ENCODE peak calls at places on chromosomes 7 and 10, in nine cellular contexts. V is prostate gland; T is stimulated activated effector memory CD8-positive, alpha-beta T cell treated with anti-CD3 and anti-CD28 coated beads, Interleukin-12 subunit alpha, Interleukin-12 subunit beta, amount 100 ng/mL, for 72 hours; D is activated CD4-positive, alpha-beta T cell treated with anti-CD3 and anti-CD28 coated beads, Interleukin-2, amount 10 ng/mL, durations not matched to agents 7 days and 5 days; E is breast epithelium; K is T-helper 2 cell; S is Right ventricle myocardium superior; H is hypothalamus; F is lower lobe of right lung. W is an unnamed sample.
A peak's percentile ranks its signal among the peaks of the same experiment; 100 is the strongest.

GRCh38 chr7:107118109-107118900 is 50.5 kb upstream of the HBP1 start:
- DNase-seq in V (no peak), T (no peak), D (no peak), E (no peak), K (no peak), S (no peak), H (no peak), F (no peak), W (no peak)

GRCh38 chr10:133379801-133380666 is 972 bp downstream of the PAOX start:
- DNase-seq in V (no peak), T (no peak), D (no peak), E (no peak), K (no peak), S (no peak), H (peak; percentile 41), F (peak; percentile 55), W (no peak)

GRCh38 chr7:52826515-52826914 is 208.9 kb upstream of the POM121L12 start:
- DNase-seq in V (no peak), T (no peak), D (no peak), E (no peak), K (no peak), S (no peak), H (no peak), F (no peak), W (no peak)

GRCh38 chr7:140904081-140904480 is 20.6 kb downstream of the BRAF start:
- DNase-seq in V (no peak), T (no peak), D (no peak), E (no peak), K (no peak), S (no peak), H (no peak), F (no peak), W (no peak)

GRCh38 chr7:79711660-79712059 is 258.2 kb upstream of the MAGI2 start:
- DNase-seq in V (no peak), T (no peak), D (no peak), E (no peak), K (no peak), S (no peak), H (no peak), F (no peak), W (no peak)

GRCh38 chr10:33258951-33259350 is 75.5 kb downstream of the NRP1 start:
- DNase-seq in V (no peak), T (no peak), D (no peak), E (no peak), K (no peak), S (no peak), H (no peak), F (no peak), W (no peak)

GRCh38 chr10:96275685-96276418 is 4.5 kb upstream of the BLNK start:
- DNase-seq in V (peak; percentile 83), T (no peak), D (no peak), E (peak; percentile 83), K (no peak), S (peak; percentile 65), H (no peak), F (peak; percentile 51), W (no peak)

GRCh38 chr10:14396441-14397048 is 65.8 kb upstream of the FRMD4A start:
- DNase-seq in V (no peak), T (no peak), D (no peak), E (no peak), K (no peak), S (no peak), H (no peak), F (no peak), W (no peak)

GRCh38 chr10:3215336-3215860 is 42.8 kb upstream of the PITRM1 start:
- DNase-seq in V (no peak), T (no peak), D (no peak), E (no peak), K (no peak), S (no peak), H (no peak), F (no peak), W (no peak)

GRCh38 chr10:13536674-13537366 is 8.0 kb upstream of the BEND7 start:
- DNase-seq in V (peak; percentile 10), T (no peak), D (no peak), E (no peak), K (no peak), S (peak; percentile 55), H (peak; percentile 15), F (peak; percentile 56), W (peak; percentile 76)

GRCh38 chr10:110655286-110655685 is 11.2 kb downstream of the RBM20 start:
- DNase-seq in V (no peak), T (no peak), D (no peak), E (no peak), K (no peak), S (no peak), H (no peak), F (no peak), W (no peak)

GRCh38 chr7:155107126-155107525 is 37.0 kb downstream of the HTR5A start:
- DNase-seq in V (no peak), T (no peak), D (no peak), E (no peak), K (no peak), S (no peak), H (no peak), F (no peak), W (no peak)

GRCh38 chr7:138848056-138848975 is 50.3 kb upstream of the ATP6V0A4 start:
- DNase-seq in V (no peak), T (no peak), D (no peak), E (no peak), K (no peak), S (no peak), H (no peak), F (no peak), W (no peak)

GRCh38 chr7:1987591-1988532 is 244.9 kb downstream of the MAD1L1 start:
- DNase-seq in V (no peak), T (no peak), D (no peak), E (no peak), K (no peak), S (no peak), H (no peak), F (no peak), W (no peak)

GRCh38 chr7:4549681-4550080 is 132.4 kb upstream of the FOXK1 start:
- DNase-seq in V (no peak), T (no peak), D (no peak), E (no peak), K (no peak), S (peak; percentile 73), H (peak; percentile 22), F (no peak), W (no peak)

GRCh38 chr7:132437730-132438129 is 138.5 kb downstream of the PLXNA4 start:
- DNase-seq in V (no peak), T (no peak), D (peak; percentile 85), E (peak; percentile 24), K (no peak), S (no peak), H (no peak), F (no peak), W (no peak)

GRCh38 chr7:22934023-22934422 is 79.9 kb downstream of the HYCC1 start:
- DNase-seq in V (no peak), T (no peak), D (no peak), E (no peak), K (no peak), S (no peak), H (no peak), F (no peak), W (no peak)

W was measured in KBM-7.